ENCODE peak calls at places on chromosomes 1 and 21, in ten cellular contexts. V is PC-3, Z is thoracic aorta, K is ovary, N is transverse colon, B is colonic mucosa, M is right lobe of liver, H is OCI-LY7, S is GM23338, O is spleen. E is an unnamed sample. For H3K36me3 and H3K4me1, the result is how much of the 10 kb centered on the place peaks cover.

GRCh38 chr1:219555802-219556201 is 57.1 kb downstream of the ZC3H11B start:
- DNase-seq in V (peak), Z (no peak), K (no peak), N (no peak), B (no peak), M (no peak), H (no peak), S (no peak), O (no peak), E (no peak)

GRCh38 chr1:85580046-85580411 is 532 bp upstream of the CCN1 start:
- DNase-seq in V (peak), Z (no peak), K (peak), N (no peak), B (no peak), M (no peak), H (no peak), S (peak), O (no peak), E (no peak)

GRCh38 chr1:210915890-210916507 is 217.9 kb downstream of the KCNH1 start:
- DNase-seq in V (no peak), Z (no peak), K (no peak), N (no peak), B (no peak), M (no peak), H (no peak), S (no peak), O (no peak), E (no peak)

GRCh38 chr1:109263234-109263596 is 13.9 kb downstream of the CELSR2 start:
- DNase-seq in V (no peak), Z (no peak), K (peak), N (no peak), B (no peak), M (no peak), H (no peak), S (no peak), O (no peak), E (no peak)

GRCh38 chr1:202376247-202376646 is 27.7 kb downstream of the PPP1R12B start:
- DNase-seq in V (no peak), Z (no peak), K (no peak), N (no peak), B (no peak), M (no peak), H (no peak), S (no peak), O (no peak), E (no peak)

GRCh38 chr1:198265073-198265661 is 108.4 kb downstream of the NEK7 start:
- DNase-seq in V (no peak), Z (no peak), K (no peak), N (no peak), B (no peak), M (no peak), H (no peak), S (peak), O (no peak), E (peak)

GRCh38 chr21:43728467-43729390 is 9.8 kb downstream of the PDXK start:
- DNase-seq in V (peak), Z (peak), K (peak), N (peak), B (peak), M (peak), H (peak), S (peak), O (peak), E (peak)

GRCh38 chr1:112058815-112059450 is 69.5 kb upstream of the KCND3 start:
- DNase-seq in V (no peak), Z (no peak), K (no peak), N (no peak), B (no peak), M (no peak), H (peak), S (peak), O (no peak), E (no peak)

GRCh38 chr1:25573961-25574360 is 30.6 kb downstream of the LDLRAP1 start:
- DNase-seq in V (no peak), Z (no peak), K (no peak), N (no peak), B (no peak), M (no peak), H (no peak), S (no peak), O (no peak), E (no peak)

GRCh38 chr1:183293856-183294255 is 107.8 kb downstream of the LAMC2 start:
- DNase-seq in V (no peak), Z (no peak), K (no peak), N (no peak), B (no peak), M (no peak), H (no peak), S (peak), O (no peak), E (no peak)

DNA sequence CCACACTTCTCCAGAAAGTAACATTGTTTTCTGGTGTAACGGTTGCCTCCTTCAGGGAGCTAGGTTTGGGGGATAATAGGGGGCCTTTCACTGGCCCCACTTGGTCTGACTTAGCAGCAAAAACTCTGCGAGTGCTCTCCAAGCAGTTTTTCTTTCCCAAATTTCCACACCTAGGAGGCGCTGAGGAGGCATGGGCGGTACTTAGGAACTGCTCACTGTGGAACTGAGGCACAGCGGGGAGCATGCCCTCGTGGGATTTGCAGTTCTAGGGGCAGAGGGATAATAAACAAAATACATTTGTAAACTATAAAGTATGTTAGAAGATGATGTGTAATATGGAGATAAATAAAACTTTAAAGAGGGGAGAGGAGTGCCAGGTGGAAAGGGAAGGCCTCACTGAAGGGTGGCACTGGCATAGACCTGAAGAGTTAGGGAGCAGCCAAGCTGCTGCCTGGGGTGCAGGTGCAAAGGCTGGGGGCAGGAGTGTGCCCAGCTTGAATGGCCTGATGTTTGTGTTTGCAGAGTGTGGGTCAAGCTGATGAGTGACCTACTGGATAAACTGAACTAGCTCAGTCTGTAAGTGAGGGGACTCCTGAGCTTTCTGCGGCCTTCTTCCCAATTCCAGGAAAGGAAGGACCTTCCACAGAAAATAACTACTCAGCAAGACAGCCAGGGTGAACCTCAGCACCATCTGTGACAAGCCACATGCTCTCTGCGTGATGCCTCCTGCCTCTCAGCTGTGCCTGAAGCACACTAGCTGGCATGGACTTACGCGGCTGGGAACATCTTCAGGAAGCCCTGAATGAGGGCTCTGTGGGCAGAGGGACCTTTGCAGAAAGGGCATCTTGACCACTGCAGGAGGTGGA is 1.9 kb downstream of the EPHX1 start:
- DNase-seq in V (peak), Z (no peak), K (no peak), N (peak), B (peak), M (peak), H (no peak), S (peak), O (no peak), E (no peak)
- TF ChIP-seq CTCF in V (peak), Z (no peak), K (no peak), N (peak), B (no peak), M (peak), H (peak), S (peak), O (no peak), E (peak)

GRCh38 chr21:46504681-46505080 is 46.0 kb downstream of the DIP2A start:
- DNase-seq in V (no peak), Z (no peak), K (no peak), N (no peak), B (no peak), M (no peak), H (no peak), S (no peak), O (no peak), E (no peak)

GRCh38 chr21:46503922-46504539 is 45.3 kb downstream of the DIP2A start:
- DNase-seq in V (no peak), Z (no peak), K (no peak), N (no peak), B (no peak), M (no peak), H (no peak), S (no peak), O (no peak), E (no peak)

GRCh38 chr21:46509760-46510159 is 51.1 kb downstream of the DIP2A start:
- DNase-seq in V (peak), Z (no peak), K (no peak), N (peak), B (peak), M (peak), H (no peak), S (no peak), O (no peak), E (no peak)

DNA sequence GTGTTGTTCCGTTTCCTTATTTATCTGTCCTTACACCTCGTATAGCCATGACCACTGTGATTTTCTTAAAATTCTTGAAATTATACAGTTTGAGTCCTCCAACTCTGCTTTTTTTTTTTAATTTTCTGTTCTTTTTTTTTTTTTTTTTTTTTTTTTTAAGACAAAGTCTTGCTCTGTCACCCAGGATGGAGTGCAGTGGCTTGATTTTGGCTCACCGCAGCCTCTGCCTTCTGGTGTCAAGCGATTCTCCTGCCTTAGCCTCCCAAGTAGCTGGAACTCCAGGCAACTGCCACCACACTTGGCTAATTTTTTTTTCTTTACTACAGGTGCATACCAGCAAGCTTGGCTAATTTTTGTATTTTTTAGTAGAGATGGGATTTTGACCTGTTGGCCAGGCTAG is 48.9 kb downstream of the DIP2A start:
- DNase-seq in V (no peak), Z (no peak), K (no peak), N (no peak), B (no peak), M (no peak), H (no peak), S (no peak), O (no peak), E (no peak)
- H3K36me3 ChIP-seq in V (under half), Z (under half), K (under half), N (under half), B (under half), M (under half), H (half or more), S (under half), O (half or more), E (under half)

DNA sequence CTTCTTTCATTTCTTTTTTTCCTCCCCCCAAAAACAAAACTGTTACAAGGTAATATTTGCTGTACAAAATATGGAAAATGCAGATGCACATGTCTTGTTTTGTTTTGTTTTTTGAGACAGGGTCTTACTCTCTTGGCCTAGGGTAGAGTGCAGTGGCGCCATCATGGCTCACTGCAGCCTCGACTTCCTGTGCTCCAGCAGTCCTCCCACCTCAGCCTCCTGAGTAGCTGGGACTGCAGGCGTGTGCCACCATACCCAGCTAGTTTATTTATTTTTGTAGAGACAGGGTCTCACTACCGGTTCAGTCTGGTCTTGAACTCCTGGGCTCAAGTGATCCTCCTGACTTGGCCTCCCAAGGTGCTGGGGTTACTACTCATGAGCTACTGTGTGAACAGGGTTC is 15.5 kb downstream of the PRRC2C start:
- DNase-seq in V (no peak), Z (no peak), K (no peak), N (no peak), B (no peak), M (no peak), H (no peak), S (no peak), O (no peak), E (no peak)
- H3K4me1 ChIP-seq in V (under half), Z (under half), K (under half), N (under half), B (under half), M (under half), H (under half), S (under half), O (half or more), E (under half)

DNA sequence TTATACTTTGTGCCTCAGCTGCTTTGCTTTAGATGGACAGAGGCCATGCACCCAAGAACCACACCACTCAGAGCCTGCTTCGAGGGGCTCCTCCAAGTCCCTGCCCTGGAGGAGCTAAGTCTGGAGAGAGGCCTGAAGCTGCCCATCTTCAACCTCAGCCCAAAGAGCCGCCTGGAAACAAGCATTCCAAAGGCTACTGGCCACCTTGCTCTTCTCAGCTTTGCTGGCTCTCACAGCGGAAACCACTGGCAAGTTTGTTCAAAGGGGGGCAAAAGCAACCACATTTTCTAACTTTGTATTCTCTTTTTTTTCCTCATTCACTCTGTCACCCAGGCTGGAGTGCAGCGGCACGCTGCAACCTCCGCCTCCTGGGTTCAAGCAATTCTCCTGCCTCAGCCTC is 23.2 kb downstream of the VPS26C start:
- DNase-seq in V (no peak), Z (no peak), K (no peak), N (no peak), B (no peak), M (no peak), H (no peak), S (no peak), O (no peak), E (no peak)
- TF ChIP-seq CTCF in V (no peak), Z (no peak), K (no peak), N (no peak), B (no peak), M (no peak), H (no peak), S (no peak), O (no peak), E (no peak)

DNA sequence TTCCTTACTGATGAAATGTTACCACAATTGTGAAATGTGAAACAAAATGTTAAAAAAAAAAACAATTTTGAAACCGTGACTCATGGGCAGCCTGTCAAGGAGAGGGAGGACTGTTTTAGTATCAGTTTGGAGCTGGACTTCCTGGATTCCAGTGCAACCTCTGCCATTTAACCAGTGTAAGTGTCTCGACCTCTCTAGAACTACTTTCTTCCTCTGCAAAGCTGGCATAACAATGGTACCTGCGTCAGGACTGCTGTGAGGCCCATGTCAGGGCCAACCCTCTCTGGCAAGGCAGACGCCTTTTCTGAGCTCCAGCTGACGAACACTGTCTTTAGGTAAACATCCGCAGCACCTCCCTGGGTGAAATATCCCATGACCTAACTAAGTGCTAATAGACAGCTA is 20.9 kb downstream of the URB1 start:
- DNase-seq in V (peak), Z (no peak), K (peak), N (no peak), B (no peak), M (peak), H (no peak), S (no peak), O (peak), E (no peak)
- H3K36me3 ChIP-seq in V (half or more), Z (under half), K (under half), N (under half), B (under half), M (under half), H (half or more), S (half or more), O (under half), E (half or more)